ENCODE peak calls at places on chromosomes 2 and 18, in four cellular contexts. One of them, this sample, is unnamed.

GRCh38 chr2:218186355-218186766 is 19.6 kb upstream of the CXCR1 start:
- DNase-seq in HepG2: peak
- DNase-seq in H1: peak
- DNase-seq in GM12878: peak
- DNase-seq in this sample: peak

GRCh38 chr2:122101319-122101718 is 345.9 kb downstream of the TSN start:
- DNase-seq in HepG2: no peak
- DNase-seq in H1: no peak
- DNase-seq in GM12878: no peak
- DNase-seq in this sample: no peak

GRCh38 chr2:148939271-148939670 is 64.2 kb downstream of the KIF5C start:
- DNase-seq in HepG2: no peak
- DNase-seq in H1: no peak
- DNase-seq in GM12878: no peak
- DNase-seq in this sample: no peak

GRCh38 chr2:26644188-26644835 is 3.1 kb upstream of the CIB4 start:
- DNase-seq in HepG2: no peak
- DNase-seq in H1: no peak
- DNase-seq in GM12878: no peak
- DNase-seq in this sample: no peak

GRCh38 chr2:163856941-163857340 is 121.1 kb upstream of the FIGN start:
- DNase-seq in HepG2: no peak
- DNase-seq in H1: no peak
- DNase-seq in GM12878: no peak
- DNase-seq in this sample: no peak

GRCh38 chr2:70124983-70125480 is 37.8 kb downstream of the PCBP1 start:
- DNase-seq in HepG2: no peak
- DNase-seq in H1: no peak
- DNase-seq in GM12878: no peak
- DNase-seq in this sample: no peak

GRCh38 chr18:183769-184168 is 25.4 kb downstream of the USP14 start:
- DNase-seq in HepG2: no peak
- DNase-seq in H1: no peak
- DNase-seq in GM12878: no peak
- DNase-seq in this sample: no peak

GRCh38 chr2:44188696-44189095 is 20.0 kb downstream of the PPM1B start:
- DNase-seq in HepG2: no peak
- DNase-seq in H1: no peak
- DNase-seq in GM12878: no peak
- DNase-seq in this sample: no peak

GRCh38 chr2:218395456-218395825 is 4.2 kb upstream of the CTDSP1 start:
- DNase-seq in HepG2: no peak
- DNase-seq in H1: no peak
- DNase-seq in GM12878: no peak
- DNase-seq in this sample: no peak

GRCh38 chr18:2903006-2903405 is 56.2 kb downstream of the EMILIN2 start:
- DNase-seq in HepG2: no peak
- DNase-seq in H1: no peak
- DNase-seq in GM12878: no peak
- DNase-seq in this sample: no peak

GRCh38 chr18:50716902-50717301 is 102.9 kb downstream of the MRO start:
- DNase-seq in HepG2: no peak
- DNase-seq in H1: no peak
- DNase-seq in GM12878: no peak
- DNase-seq in this sample: no peak

GRCh38 chr2:98790221-98790620 is 59.3 kb upstream of the MGAT4A start:
- DNase-seq in HepG2: no peak
- DNase-seq in H1: no peak
- DNase-seq in GM12878: no peak
- DNase-seq in this sample: no peak

GRCh38 chr2:8452979-8453903 is 228.6 kb upstream of the ID2 start:
- DNase-seq in HepG2: peak
- DNase-seq in H1: no peak
- DNase-seq in GM12878: no peak
- DNase-seq in this sample: no peak

GRCh38 chr2:186748354-186748753 is 54.5 kb downstream of the FAM171B start:
- DNase-seq in HepG2: no peak
- DNase-seq in H1: no peak
- DNase-seq in GM12878: no peak
- DNase-seq in this sample: no peak

GRCh38 chr2:25386662-25387478 is 45.1 kb upstream of the DNMT3A start:
- DNase-seq in HepG2: no peak
- DNase-seq in H1: no peak
- DNase-seq in GM12878: no peak
- DNase-seq in this sample: no peak

GRCh38 chr18:10403675-10404074 is 50.8 kb upstream of the APCDD1 start:
- DNase-seq in HepG2: no peak
- DNase-seq in H1: no peak
- DNase-seq in GM12878: no peak
- DNase-seq in this sample: no peak

GRCh38 chr2:26591619-26592505 is 49.3 kb downstream of the CIB4 start:
- DNase-seq in HepG2: no peak
- DNase-seq in H1: no peak
- DNase-seq in GM12878: no peak
- DNase-seq in this sample: no peak

GRCh38 chr2:229974271-229974670 is 52.0 kb downstream of the FBXO36 start:
- DNase-seq in HepG2: no peak
- DNase-seq in H1: no peak
- DNase-seq in GM12878: no peak
- DNase-seq in this sample: no peak

GRCh38 chr2:130328710-130329109 is 14.0 kb upstream of the IMP4 start:
- DNase-seq in HepG2: no peak
- DNase-seq in H1: no peak
- DNase-seq in GM12878: no peak
- DNase-seq in this sample: no peak

GRCh38 chr2:86037795-86038192 is 67.9 kb downstream of the POLR1A start:
- DNase-seq in HepG2: no peak
- DNase-seq in H1: no peak
- DNase-seq in GM12878: no peak
- DNase-seq in this sample: no peak

GRCh38 chr2:238528953-238529781 is 102.4 kb downstream of the ASB1 start:
- DNase-seq in HepG2: peak
- DNase-seq in H1: no peak
- DNase-seq in GM12878: no peak
- DNase-seq in this sample: no peak

GRCh38 chr18:25298853-25299274 is 53.1 kb downstream of the ZNF521 start:
- DNase-seq in HepG2: no peak
- DNase-seq in H1: no peak
- DNase-seq in GM12878: no peak
- DNase-seq in this sample: no peak

GRCh38 chr18:72820571-72820970 is 47.2 kb downstream of the NETO1 start:
- DNase-seq in HepG2: no peak
- DNase-seq in H1: no peak
- DNase-seq in GM12878: no peak
- DNase-seq in this sample: no peak

GRCh38 chr2:68411397-68412126 is 46.5 kb downstream of the PLEK start:
- DNase-seq in HepG2: no peak
- DNase-seq in H1: no peak
- DNase-seq in GM12878: peak
- DNase-seq in this sample: no peak

GRCh38 chr18:14976736-14977430 is 228.9 kb downstream of the ANKRD30B start:
- DNase-seq in HepG2: no peak
- DNase-seq in H1: no peak
- DNase-seq in GM12878: no peak
- DNase-seq in this sample: no peak

GRCh38 chr2:143205106-143205764 is 76.0 kb downstream of the ARHGAP15 start:
- DNase-seq in HepG2: peak
- DNase-seq in H1: no peak
- DNase-seq in GM12878: no peak
- DNase-seq in this sample: no peak

GRCh38 chr2:108448678-108449409 is at the start of gene GCC2:
- DNase-seq in HepG2: peak
- DNase-seq in H1: peak
- DNase-seq in GM12878: peak
- DNase-seq in this sample: peak

GRCh38 chr2:187093771-187094412 is 244.9 kb upstream of the ZSWIM2 start:
- DNase-seq in HepG2: no peak
- DNase-seq in H1: no peak
- DNase-seq in GM12878: no peak
- DNase-seq in this sample: no peak

GRCh38 chr2:64463784-64464183 is 9.8 kb downstream of the LGALSL start:
- DNase-seq in HepG2: no peak
- DNase-seq in H1: no peak
- DNase-seq in GM12878: no peak
- DNase-seq in this sample: no peak

GRCh38 chr18:76416935-76417334 is 78.1 kb downstream of the ZNF516 start:
- DNase-seq in HepG2: no peak
- DNase-seq in H1: no peak
- DNase-seq in GM12878: no peak
- DNase-seq in this sample: no peak

GRCh38 chr2:156009293-156009692 is 323.2 kb downstream of the NR4A2 start:
- DNase-seq in HepG2: peak
- DNase-seq in H1: no peak
- DNase-seq in GM12878: no peak
- DNase-seq in this sample: no peak

GRCh38 chr2:132037527-132038178 is 124.1 kb downstream of the ANKRD30BL start:
- DNase-seq in HepG2: no peak
- DNase-seq in H1: peak
- DNase-seq in GM12878: no peak
- DNase-seq in this sample: peak

GRCh38 chr2:47616506-47616905 is 166.4 kb upstream of the MSH6 start:
- DNase-seq in HepG2: no peak
- DNase-seq in H1: no peak
- DNase-seq in GM12878: no peak
- DNase-seq in this sample: peak
- TF ChIP-seq YY1 in HepG2: no peak
- TF ChIP-seq YY1 in H1: no peak
- TF ChIP-seq YY1 in GM12878: no peak
- TF ChIP-seq YY1 in this sample: no peak

DNA sequence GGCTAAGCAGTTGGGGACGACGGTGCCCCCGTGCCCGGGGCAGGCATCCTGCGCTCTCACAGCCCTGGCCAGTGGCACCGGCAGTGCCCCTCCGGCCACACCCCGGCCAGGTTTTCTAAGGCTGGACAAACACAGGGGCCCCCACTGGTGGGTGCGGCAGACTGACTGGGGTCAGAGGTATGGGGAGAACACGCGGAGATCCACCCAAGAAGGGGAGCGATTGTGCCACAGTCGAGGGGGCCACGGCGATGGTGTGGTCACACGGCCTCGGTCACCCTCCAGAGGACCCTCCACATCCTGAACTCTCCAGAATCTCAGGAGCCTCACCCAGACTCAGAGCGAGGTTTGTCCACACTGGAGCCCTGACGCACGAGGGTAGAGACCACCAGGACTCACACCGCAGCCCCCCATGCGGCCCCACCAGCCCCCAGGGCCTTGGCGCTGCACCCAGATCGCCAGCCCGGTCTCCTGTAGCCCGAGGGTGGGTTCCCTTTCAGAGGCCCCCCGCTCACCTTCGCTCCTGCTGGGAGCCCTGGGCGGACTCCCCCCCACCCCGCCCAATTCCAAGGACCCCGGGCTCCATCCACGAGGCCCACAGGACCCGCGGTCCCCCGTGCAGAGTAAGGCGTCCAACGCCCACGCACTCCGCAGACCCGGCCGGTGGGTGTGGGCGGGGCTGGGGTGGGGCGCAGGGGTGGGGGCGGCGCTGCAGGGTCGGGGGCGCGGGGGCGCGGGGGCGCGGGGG is 15.2 kb downstream of the PDCD1 start:
- DNase-seq in HepG2: no peak
- DNase-seq in H1: no peak
- DNase-seq in GM12878: no peak
- DNase-seq in this sample: no peak
- H3K9ac ChIP-seq in HepG2: no peak
- H3K9ac ChIP-seq in H1: no peak
- H3K9ac ChIP-seq in GM12878: peak
- H3K9ac ChIP-seq in this sample: no peak

DNA sequence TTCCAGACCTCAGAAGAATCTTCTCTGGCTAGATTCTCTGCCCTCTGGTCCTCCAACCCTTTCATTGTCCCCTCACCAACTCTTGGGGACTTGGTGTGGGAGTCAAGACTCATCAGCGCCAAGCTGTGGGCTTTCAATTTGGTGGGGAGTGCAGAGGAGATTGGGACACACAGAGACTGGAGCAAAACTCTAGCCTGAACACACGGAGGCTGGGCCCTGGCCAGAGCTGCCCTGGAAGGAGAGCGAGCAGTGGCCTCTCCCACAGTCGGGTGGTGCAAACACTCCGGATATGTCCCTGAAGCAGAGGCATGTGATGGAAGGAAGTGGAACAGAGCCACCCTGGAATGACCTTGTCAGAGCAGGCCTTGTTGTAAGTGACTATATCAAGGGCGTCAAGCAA is 8.7 kb upstream of the SOX11 start:
- DNase-seq in HepG2: no peak
- DNase-seq in H1: no peak
- DNase-seq in GM12878: no peak
- DNase-seq in this sample: no peak
- TF ChIP-seq SUZ12 in HepG2: no peak
- TF ChIP-seq SUZ12 in H1: no peak
- TF ChIP-seq SUZ12 in GM12878: no peak
- TF ChIP-seq SUZ12 in this sample: no peak

GRCh38 chr2:120989556-120989848 is 253.8 kb downstream of the GLI2 start:
- DNase-seq in HepG2: no peak
- DNase-seq in H1: no peak
- DNase-seq in GM12878: no peak
- DNase-seq in this sample: no peak
- TF ChIP-seq YY1 in HepG2: no peak
- TF ChIP-seq YY1 in H1: no peak
- TF ChIP-seq YY1 in GM12878: no peak
- TF ChIP-seq YY1 in this sample: no peak

GRCh38 chr2:201116115-201116958 is at the start of gene CFLAR:
- DNase-seq in HepG2: peak
- DNase-seq in H1: no peak
- DNase-seq in GM12878: no peak
- DNase-seq in this sample: no peak
- H3K9ac ChIP-seq in HepG2: peak
- H3K9ac ChIP-seq in H1: peak
- H3K9ac ChIP-seq in GM12878: peak
- H3K9ac ChIP-seq in this sample: peak

This sample was measured in NT2/D1.